ENCODE peak calls at places on chromosomes 11 and 22, in four cellular contexts. S is WERI-Rb-1, Q is AG09309, X is OCI-LY7. G is an unnamed sample.

GRCh38 chr22:27572267-27572666 is 229.3 kb downstream of the MN1 start:
- DNase-seq in S (no peak), Q (no peak), X (no peak), G (no peak)

GRCh38 chr22:37624017-37624365 is 15.4 kb downstream of the GGA1 start:
- DNase-seq in S (no peak), Q (no peak), X (no peak), G (no peak)

GRCh38 chr11:87778341-87778740 is 396.9 kb downstream of the RAB38 start:
- DNase-seq in S (no peak), Q (no peak), X (no peak), G (no peak)

GRCh38 chr11:10926801-10927200 is 68.9 kb upstream of the ZBED5 start:
- DNase-seq in S (no peak), Q (no peak), X (no peak), G (no peak)

GRCh38 chr11:363948-364761 is 5.1 kb upstream of the B4GALNT4 start:
- DNase-seq in S (peak), Q (no peak), X (peak), G (peak)

GRCh38 chr11:71164186-71164585 is 88.2 kb downstream of the SHANK2 start:
- DNase-seq in S (peak), Q (no peak), X (no peak), G (no peak)

GRCh38 chr11:95867105-95867504 is 56.8 kb downstream of the MTMR2 start:
- DNase-seq in S (no peak), Q (no peak), X (no peak), G (no peak)

GRCh38 chr11:77876045-77876444 is 55.1 kb downstream of the AAMDC start:
- DNase-seq in S (no peak), Q (no peak), X (no peak), G (no peak)

GRCh38 chr11:118046051-118046963 is 30.6 kb upstream of the TMPRSS4 start:
- DNase-seq in S (no peak), Q (no peak), X (no peak), G (peak)

GRCh38 chr22:49586244-49586748 is 241.4 kb downstream of the BRD1 start:
- DNase-seq in S (no peak), Q (no peak), X (no peak), G (no peak)

GRCh38 chr11:111356660-111357048 is 22.4 kb downstream of the POU2AF1 start:
- DNase-seq in S (no peak), Q (no peak), X (no peak), G (no peak)

GRCh38 chr11:11010624-11011127 is 152.8 kb upstream of the ZBED5 start:
- DNase-seq in S (peak), Q (no peak), X (no peak), G (no peak)

GRCh38 chr11:44959064-44959463 is 8.4 kb upstream of the TP53I11 start:
- DNase-seq in S (no peak), Q (no peak), X (no peak), G (no peak)

GRCh38 chr11:44610556-44610955 is 45.1 kb downstream of the CD82 start:
- DNase-seq in S (no peak), Q (no peak), X (no peak), G (no peak)

GRCh38 chr11:68673991-68674390 is 10.4 kb upstream of the GAL start:
- DNase-seq in S (no peak), Q (no peak), X (no peak), G (no peak)

GRCh38 chr11:43868852-43869567 is 11.6 kb upstream of the ALKBH3 start:
- DNase-seq in S (no peak), Q (peak), X (no peak), G (peak)

GRCh38 chr11:134153147-134153905 is 70.4 kb downstream of the NCAPD3 start:
- DNase-seq in S (no peak), Q (no peak), X (no peak), G (no peak)

GRCh38 chr11:123330471-123330870 is 99.6 kb upstream of the GRAMD1B start:
- DNase-seq in S (no peak), Q (no peak), X (no peak), G (no peak)

GRCh38 chr11:123338997-123339752 is 90.9 kb upstream of the GRAMD1B start:
- DNase-seq in S (no peak), Q (no peak), X (no peak), G (no peak)

GRCh38 chr11:123338266-123338800 is 91.7 kb upstream of the GRAMD1B start:
- DNase-seq in S (no peak), Q (no peak), X (no peak), G (no peak)

GRCh38 chr11:123330948-123331347 is 99.1 kb upstream of the GRAMD1B start:
- DNase-seq in S (no peak), Q (no peak), X (no peak), G (no peak)

GRCh38 chr11:123334925-123335324 is 95.1 kb upstream of the GRAMD1B start:
- DNase-seq in S (no peak), Q (no peak), X (no peak), G (no peak)
- TF ChIP-seq CTCF in S (no peak), Q (no peak), X (no peak), G (no peak)

GRCh38 chr22:35257321-35258143 is at the start of gene HMGXB4:
- DNase-seq in S (peak), Q (peak), X (peak), G (peak)
- TF ChIP-seq CTCF in S (no peak), Q (no peak), X (peak), G (no peak)

DNA sequence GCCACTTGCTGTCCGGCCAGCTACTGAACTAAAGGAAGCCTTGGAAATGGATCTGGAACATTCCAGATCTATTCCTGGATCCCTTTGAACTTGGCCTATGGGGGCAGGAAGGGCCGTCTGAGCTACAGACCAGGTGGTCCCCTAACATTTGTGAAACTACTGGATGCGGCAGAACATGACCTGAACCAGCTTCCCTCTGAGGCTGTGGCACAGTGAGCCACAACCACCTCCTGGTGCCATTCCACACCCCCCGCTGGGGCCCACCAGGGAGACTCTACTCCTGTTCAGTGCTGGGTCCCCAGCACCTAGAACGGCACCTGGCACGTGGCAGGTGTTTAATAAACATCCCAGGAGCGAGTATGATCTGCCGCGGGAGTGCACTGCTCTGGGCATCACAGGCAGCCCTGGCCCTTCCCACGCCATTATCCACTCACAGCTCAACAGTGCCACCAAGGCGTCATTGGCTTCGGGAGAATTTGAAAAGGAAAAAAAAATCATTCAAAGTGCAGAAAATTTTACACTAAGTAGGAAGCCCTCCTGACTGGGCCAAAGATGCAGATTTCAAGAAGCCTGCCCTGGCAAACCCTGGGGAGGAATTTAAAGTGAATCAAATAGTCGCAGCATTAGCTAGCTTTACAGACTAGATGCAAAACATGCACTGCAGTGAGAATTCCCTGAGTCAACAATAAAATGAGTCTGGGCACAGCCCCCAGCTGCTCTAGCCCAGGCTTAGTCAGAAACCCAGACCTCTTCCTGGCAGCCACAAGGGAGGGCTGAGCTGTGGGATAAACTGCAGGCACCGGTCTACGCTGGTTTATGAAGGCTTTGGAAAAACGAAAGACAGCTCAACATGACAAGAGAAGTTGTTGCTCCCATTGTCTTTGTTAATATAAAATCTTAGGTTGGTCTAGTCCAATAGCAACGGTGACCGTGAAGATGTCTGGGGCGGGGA is 14.3 kb upstream of the EFCAB6 start:
- DNase-seq in S (peak), Q (peak), X (no peak), G (no peak)
- TF ChIP-seq CTCF in S (no peak), Q (peak), X (peak), G (no peak)

GRCh38 chr11:119473226-119473625 is 50.3 kb upstream of the THY1 start:
- DNase-seq in S (no peak), Q (no peak), X (no peak), G (no peak)

GRCh38 chr11:119476666-119477331 is 53.8 kb upstream of the THY1 start:
- DNase-seq in S (no peak), Q (no peak), X (no peak), G (no peak)

GRCh38 chr11:119473901-119474681 is 51.1 kb upstream of the THY1 start:
- DNase-seq in S (no peak), Q (no peak), X (no peak), G (no peak)

GRCh38 chr11:119476038-119476437 is 53.1 kb upstream of the THY1 start:
- DNase-seq in S (no peak), Q (no peak), X (no peak), G (no peak)

DNA sequence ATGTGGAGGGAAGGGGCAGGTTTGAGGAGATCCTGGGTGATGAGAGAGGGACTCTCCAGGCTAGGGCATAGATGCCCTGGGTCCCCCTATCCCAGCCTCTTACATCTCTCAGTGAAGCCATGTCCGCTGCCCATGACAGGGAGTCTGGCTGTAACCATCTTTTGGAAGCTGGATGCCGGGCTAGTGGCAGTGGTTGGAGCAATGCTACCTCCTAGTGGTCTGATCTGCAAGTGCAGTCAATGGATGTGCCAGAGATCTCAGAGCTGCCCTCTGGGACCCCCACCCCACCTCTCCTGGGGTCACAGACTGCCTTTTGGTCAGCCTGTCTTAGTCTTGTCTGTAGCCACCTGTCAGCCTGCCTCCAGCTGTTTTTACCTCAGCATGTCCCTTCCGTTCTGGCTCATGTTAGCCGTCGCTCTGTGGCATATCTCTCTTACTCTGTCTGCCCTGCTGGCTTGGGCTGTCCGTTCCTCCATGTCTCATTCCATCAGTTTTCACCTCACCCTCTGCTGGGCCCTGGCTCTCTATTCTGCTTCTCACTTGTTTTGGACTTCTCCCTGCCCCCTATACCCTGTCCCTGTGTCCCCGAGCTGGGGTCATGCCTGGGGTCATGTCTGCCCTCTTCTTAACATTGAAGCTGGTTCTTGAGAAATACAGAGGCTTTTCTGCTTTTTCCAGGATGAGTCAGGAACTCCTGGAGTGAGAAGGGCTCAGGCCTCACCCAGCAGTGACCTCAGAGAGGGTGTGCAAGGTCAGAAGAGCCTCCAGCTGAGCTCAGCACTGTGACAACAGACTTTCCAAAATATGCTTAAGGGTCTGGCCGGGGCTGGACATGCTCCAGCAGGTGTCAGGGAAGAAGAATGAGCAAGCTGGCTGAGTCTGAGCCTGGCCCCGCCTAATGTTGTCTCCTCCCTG is 52.0 kb upstream of the THY1 start:
- DNase-seq in S (peak), Q (no peak), X (peak), G (peak)
- TF ChIP-seq CTCF in S (peak), Q (peak), X (peak), G (peak)

DNA sequence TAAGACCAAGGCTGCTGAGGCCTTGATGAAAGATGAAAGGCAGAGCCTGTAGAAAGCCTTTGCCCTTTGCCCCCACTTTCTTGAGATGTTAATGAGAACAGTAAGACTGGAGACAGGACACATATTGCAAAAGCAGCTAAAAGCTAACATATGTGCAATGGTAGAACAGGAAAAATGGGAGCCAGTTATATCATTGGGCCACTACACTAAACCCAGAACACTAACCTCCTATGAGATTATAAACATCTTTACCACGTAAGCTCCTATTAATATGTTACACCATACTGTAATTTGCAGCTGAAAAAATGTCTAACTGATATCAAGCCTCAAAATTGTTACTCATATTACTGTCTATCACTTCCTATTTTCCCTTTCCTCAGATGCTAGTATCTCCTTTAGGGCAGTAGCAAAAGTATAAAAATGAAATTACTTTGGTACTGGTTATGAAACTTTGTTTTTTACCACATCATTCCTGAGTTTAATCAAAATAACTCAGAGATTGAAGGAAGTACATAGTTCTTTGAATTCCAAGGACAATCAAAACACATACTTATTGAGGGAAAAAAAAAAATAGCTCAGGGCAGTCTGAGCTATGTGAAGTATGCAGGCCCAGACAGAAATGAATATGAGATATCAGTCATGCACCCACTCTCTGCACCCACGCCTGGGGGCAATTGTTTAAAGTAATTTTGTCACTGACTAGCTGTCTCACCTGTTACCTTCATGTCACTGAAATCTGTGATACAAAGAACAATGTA is 9.1 kb downstream of the HPS5 start:
- DNase-seq in S (no peak), Q (peak), X (no peak), G (no peak)
- TF ChIP-seq CTCF in S (no peak), Q (no peak), X (no peak), G (no peak)